ENCODE peak calls at places on chromosomes 13 and 19, in four cellular contexts. O, V, P and F are unnamed samples.

GRCh38 chr13:75798353-75799245 is 162.5 kb downstream of the LMO7 start:
- DNase-seq in V (no peak), O (peak; percentile 35), P (no peak), F (no peak)

GRCh38 chr13:90414691-90415596 is 932.5 kb upstream of the MIR17HG start:
- DNase-seq in V (peak; percentile 33), O (peak; percentile 70), P (no peak), F (no peak)

GRCh38 chr13:74210693-74211393 is 76.6 kb upstream of the KLF12 start:
- DNase-seq in V (peak; percentile 95), P (no peak), O (peak; percentile 95), F (no peak)

GRCh38 chr19:39351537-39352037 is 9.4 kb downstream of the SAMD4B start:
- DNase-seq in O (peak; percentile 8), V (no peak), P (no peak), F (no peak)

GRCh38 chr19:18794692-18795091 is 3.6 kb upstream of the COMP start:
- DNase-seq in O (no peak), V (no peak), P (no peak), F (no peak)

GRCh38 chr19:12774588-12775555 is at the start of gene HOOK2:
- DNase-seq in P (peak; percentile 69), O (no peak), V (no peak), F (peak; percentile 88)

GRCh38 chr19:36331353-36332228 is 47.4 kb downstream of the ZFP14 start:
- DNase-seq in V (peak; percentile 87), O (peak; percentile 96), P (peak; percentile 80), F (peak; percentile 93)

GRCh38 chr19:328025-328505 is 16.5 kb downstream of the MIER2 start:
- DNase-seq in V (no peak), P (no peak), O (no peak), F (no peak)

GRCh38 chr19:1264801-1265610 is 4.1 kb upstream of the CIRBP start:
- DNase-seq in P (no peak), O (peak; percentile 90), V (peak; percentile 73), F (no peak)